ENCODE peak calls at places on chromosomes 13 and 19, in five cellular contexts. Q is uterus, W is astrocyte, O is Peyer's patch, S is fibroblast of pulmonary artery. P is an unnamed sample.

GRCh38 chr13:98570929-98571372 is 6.0 kb downstream of the STK24 start:
- DNase-seq in Q (peak; percentile 35), W (peak; percentile 34), O (peak; percentile 66), S (no peak), P (no peak)

GRCh38 chr19:13795595-13796300 is 505 bp downstream of the ZSWIM4 start:
- DNase-seq in Q (no peak), W (no peak), O (no peak), S (no peak), P (no peak)

GRCh38 chr19:48121909-48122371 is 11.3 kb upstream of the PLA2G4C start:
- DNase-seq in Q (no peak), W (no peak), O (no peak), S (peak; percentile 54), P (no peak)

GRCh38 chr13:28031220-28031903 is 42.9 kb upstream of the URAD start:
- DNase-seq in Q (no peak), W (no peak), O (no peak), S (no peak), P (peak; percentile 81)

GRCh38 chr19:16715613-16716012 is 4.0 kb upstream of the NWD1 start:
- DNase-seq in Q (no peak), W (no peak), O (no peak), S (no peak), P (no peak)

GRCh38 chr13:106629068-106629712 is 61.3 kb upstream of the ARGLU1 start:
- DNase-seq in Q (no peak), W (no peak), O (no peak), S (no peak), P (no peak)

GRCh38 chr13:113535381-113535781 is 44.9 kb upstream of the DCUN1D2 start:
- DNase-seq in Q (no peak), W (no peak), O (no peak), S (no peak), P (peak; percentile 14)

GRCh38 chr13:69950160-69950559 is 157.5 kb upstream of the ATXN8OS start:
- DNase-seq in Q (no peak), W (no peak), O (no peak), S (no peak), P (no peak)

GRCh38 chr19:34096020-34096915 is 76.0 kb upstream of the LSM14A start:
- DNase-seq in Q (no peak), W (peak; percentile 28), O (no peak), S (peak; percentile 73), P (no peak)

GRCh38 chr19:2775556-2776430 is 7.3 kb downstream of the SGTA start:
- DNase-seq in Q (peak; percentile 45), W (peak; percentile 62), O (peak; percentile 65), S (peak; percentile 19), P (peak; percentile 84)

GRCh38 chr19:49106648-49107135 is 7.5 kb upstream of the LIN7B start:
- DNase-seq in Q (no peak), W (no peak), O (peak; percentile 80), S (peak; percentile 58), P (peak; percentile 71)

GRCh38 chr19:8463343-8463742 is 18.6 kb downstream of the HNRNPM start:
- DNase-seq in Q (no peak), W (no peak), O (no peak), S (no peak), P (no peak)

GRCh38 chr13:46385946-46386345 is 1.1 kb downstream of the RUBCNL start:
- DNase-seq in Q (no peak), W (no peak), O (no peak), S (no peak), P (no peak)

GRCh38 chr19:8578642-8579265 is 1.5 kb upstream of the MYO1F start:
- DNase-seq in Q (peak; percentile 72), W (no peak), O (peak; percentile 83), S (peak; percentile 72), P (peak; percentile 81)

GRCh38 chr19:48551437-48552302 is at the start of gene SULT2B1:
- DNase-seq in Q (no peak), W (no peak), O (peak; percentile 94), S (no peak), P (peak; percentile 80)

GRCh38 chr13:72952529-72953141 is 106.2 kb upstream of the KLF5 start:
- DNase-seq in Q (no peak), W (no peak), O (no peak), S (no peak), P (no peak)

GRCh38 chr19:16371540-16371986 is 46.9 kb downstream of the KLF2 start:
- DNase-seq in Q (no peak), W (no peak), O (peak; percentile 82), S (no peak), P (peak; percentile 88)

GRCh38 chr13:40640845-40641458 is 25.5 kb downstream of the FOXO1 start:
- DNase-seq in Q (no peak), W (no peak), O (no peak), S (no peak), P (no peak)

GRCh38 chr13:61700663-61701062 is 285.0 kb upstream of the PCDH20 start:
- DNase-seq in Q (no peak), W (no peak), O (no peak), S (no peak), P (no peak)

GRCh38 chr13:23778007-23778687 is 111.1 kb downstream of the MIPEP start:
- DNase-seq in Q (no peak), W (no peak), O (no peak), S (no peak), P (no peak)

GRCh38 chr19:21460686-21461085 is 44.7 kb upstream of the ZNF429 start:
- DNase-seq in Q (no peak), W (no peak), O (no peak), S (no peak), P (no peak)

GRCh38 chr13:63902141-63902540 is 2486.5 kb upstream of the PCDH20 start:
- DNase-seq in Q (no peak), W (no peak), O (no peak), S (no peak), P (no peak)

GRCh38 chr13:23384111-23384510 is 49.4 kb downstream of the SACS start:
- DNase-seq in Q (no peak), W (peak; percentile 75), O (no peak), S (peak; percentile 26), P (no peak)

GRCh38 chr19:32661318-32661717 is 13.7 kb downstream of the ANKRD27 start:
- DNase-seq in Q (no peak), W (no peak), O (no peak), S (no peak), P (no peak)

GRCh38 chr19:55058781-55059610 is 4.0 kb downstream of the RDH13 start:
- DNase-seq in Q (no peak), W (no peak), O (no peak), S (no peak), P (no peak)

GRCh38 chr19:49413348-49413747 is 9.9 kb downstream of the PTH2 start:
- DNase-seq in Q (no peak), W (peak; percentile 15), O (no peak), S (no peak), P (no peak)

GRCh38 chr13:112444416-112445399 is 68.6 kb downstream of the SPACA7 start:
- DNase-seq in Q (no peak), W (no peak), O (no peak), S (no peak), P (no peak)

GRCh38 chr13:60242231-60242630 is 78.5 kb upstream of the DIAPH3 start:
- DNase-seq in Q (no peak), W (no peak), O (no peak), S (no peak), P (no peak)

GRCh38 chr13:44422755-44423643 is 49.4 kb downstream of the SERP2 start:
- DNase-seq in Q (no peak), W (no peak), O (no peak), S (peak; percentile 57), P (no peak)

GRCh38 chr19:55346725-55347441 is 7.2 kb downstream of the KMT5C start:
- DNase-seq in Q (no peak), W (no peak), O (no peak), S (no peak), P (peak; percentile 45)

GRCh38 chr13:82011355-82011754 is 1670.4 kb upstream of the SPRY2 start:
- DNase-seq in Q (no peak), W (no peak), O (no peak), S (no peak), P (no peak)

GRCh38 chr13:37208052-37208451 is 102.6 kb upstream of the CSNK1A1L start:
- DNase-seq in Q (no peak), W (no peak), O (no peak), S (no peak), P (no peak)

GRCh38 chr19:17510220-17510993 is 1.0 kb upstream of the PGLS start:
- DNase-seq in Q (no peak), W (no peak), O (no peak), S (no peak), P (no peak)

GRCh38 chr13:80571346-80572307 is 230.7 kb upstream of the SPRY2 start:
- DNase-seq in Q (no peak), W (no peak), O (no peak), S (no peak), P (no peak)

GRCh38 chr19:5948697-5949564 is 29.0 kb downstream of the RANBP3 start:
- DNase-seq in Q (no peak), W (no peak), O (no peak), S (no peak), P (no peak)

GRCh38 chr19:40810160-40810559 is 11.2 kb downstream of the EGLN2 start:
- DNase-seq in Q (no peak), W (no peak), O (no peak), S (no peak), P (peak; percentile 40)
- H3K4me3 ChIP-seq in Q (no peak overlapping the region), W (no peak overlapping the region), O (peak overlapping the region; percentile 62), S (peak overlapping the region; percentile 46), P (peak overlapping the region; percentile 56)

GRCh38 chr19:4390017-4390861 is 10.1 kb downstream of the SH3GL1 start:
- DNase-seq in Q (no peak), W (no peak), O (no peak), S (peak; percentile 73), P (peak; percentile 46)
- H3K4me3 ChIP-seq in Q (no peak overlapping the region), W (no peak overlapping the region), O (peak overlapping the region; percentile 33), S (peak overlapping the region; percentile 29), P (peak overlapping the region; percentile 9)

DNA sequence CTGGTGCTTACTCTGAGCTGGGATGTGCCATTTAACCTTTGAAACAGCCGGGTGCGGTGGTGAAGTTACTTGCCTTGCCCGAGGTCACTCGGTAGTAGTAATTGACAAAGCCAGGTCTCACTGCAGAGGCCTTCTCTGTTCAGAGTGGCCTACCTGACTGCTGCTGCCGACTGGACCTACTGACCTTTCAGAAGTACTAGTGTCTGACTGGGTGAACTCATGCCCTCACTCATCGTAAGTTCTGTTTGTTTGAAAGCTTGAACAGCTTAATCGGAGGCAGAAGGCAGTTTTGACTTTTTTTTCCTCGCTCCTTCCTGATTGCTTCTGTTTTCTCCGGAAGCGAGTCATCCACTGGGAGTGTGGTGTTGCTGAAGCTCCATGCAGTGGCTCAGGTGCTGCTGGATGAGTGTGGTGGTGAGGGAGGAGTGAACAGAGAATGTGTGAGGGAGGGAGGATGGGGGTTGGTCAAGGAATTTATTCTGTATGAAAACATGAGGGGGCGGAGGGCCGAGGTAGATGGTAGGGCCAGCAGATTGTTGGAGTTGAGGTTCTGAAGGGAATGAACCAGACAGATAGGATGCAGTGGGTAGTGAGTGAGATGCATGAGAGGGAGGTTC is 2.7 kb downstream of the SPINT2 start:
- DNase-seq in Q (no peak), W (peak; percentile 68), O (peak; percentile 72), S (peak; percentile 58), P (no peak)
- H3K4me3 ChIP-seq in Q (no peak overlapping the region), W (no peak overlapping the region), O (peak overlapping the region; percentile 80), S (no peak overlapping the region), P (peak overlapping the region; percentile 76)

DNA sequence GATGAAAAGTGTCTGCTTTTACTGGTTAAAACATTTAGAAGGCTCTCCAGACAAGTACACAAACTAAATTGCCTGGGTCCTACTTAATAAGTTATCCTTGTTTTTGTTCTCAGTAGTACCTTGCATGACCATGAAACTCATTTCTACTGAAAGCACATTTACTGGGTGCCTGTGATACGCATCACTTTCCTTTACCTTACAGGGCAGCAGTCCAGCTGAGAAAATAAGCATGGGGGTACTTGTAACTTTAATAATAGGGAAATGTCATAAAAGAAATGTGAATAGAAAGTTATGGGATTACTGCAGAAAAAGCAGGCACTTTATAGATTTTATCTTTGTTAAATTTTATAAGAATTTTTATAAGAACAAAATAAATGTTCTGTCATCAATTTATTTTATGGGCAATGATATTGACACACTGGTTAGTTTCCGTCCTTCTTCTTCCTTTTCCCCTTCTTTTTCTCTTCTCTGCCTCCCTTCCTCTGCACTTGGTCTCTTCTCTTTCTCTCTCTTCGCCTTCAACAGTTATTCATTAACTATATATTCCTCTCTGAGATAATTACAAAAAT is 107.3 kb upstream of the AKAP11 start:
- DNase-seq in Q (no peak), W (no peak), O (no peak), S (no peak), P (no peak)
- H3K4me3 ChIP-seq in Q (no peak overlapping the region), W (no peak overlapping the region), O (no peak overlapping the region), S (no peak overlapping the region), P (no peak overlapping the region)